ENCODE peak calls at places on chromosomes 1 and 21, in four cellular contexts. M is heart left ventricle, D is kidney epithelial cell, L is pancreas. U is an unnamed sample.

GRCh38 chr1:97457446-97458089 is 463.3 kb downstream of the DPYD start:
- DNase-seq in M (no peak), D (no peak), L (no peak), U (no peak)

GRCh38 chr1:214416417-214417212 is 134.8 kb downstream of the PTPN14 start:
- DNase-seq in M (no peak), D (no peak), L (no peak), U (no peak)

GRCh38 chr1:14255711-14256110 is 342.8 kb upstream of the KAZN start:
- DNase-seq in M (no peak), D (no peak), L (no peak), U (no peak)

GRCh38 chr1:219416598-219417238 is 196.2 kb downstream of the ZC3H11B start:
- DNase-seq in M (peak; percentile 54), D (no peak), L (peak; percentile 37), U (peak; percentile 42)

GRCh38 chr1:115641762-115642167 is at the start of gene VANGL1:
- DNase-seq in M (peak; percentile 80), D (no peak), L (peak; percentile 68), U (no peak)

GRCh38 chr1:61670016-61670415 is 54.9 kb downstream of the TM2D1 start:
- DNase-seq in M (no peak), D (no peak), L (no peak), U (no peak)

GRCh38 chr1:43269627-43270375 is at the start of gene TMEM125:
- DNase-seq in M (peak; percentile 3), D (no peak), L (peak; percentile 42), U (no peak)

GRCh38 chr1:234842726-234843641 is 233.0 kb upstream of the IRF2BP2 start:
- DNase-seq in M (no peak), D (no peak), L (no peak), U (no peak)

GRCh38 chr1:65431111-65431705 is 10.7 kb downstream of the LEPR start:
- DNase-seq in M (no peak), D (no peak), L (no peak), U (no peak)

GRCh38 chr1:228972576-228972975 is 237.3 kb downstream of the RHOU start:
- DNase-seq in M (no peak), D (no peak), L (no peak), U (no peak)

GRCh38 chr1:49200738-49201137 is 424.0 kb upstream of the BEND5 start:
- DNase-seq in M (no peak), D (no peak), L (no peak), U (peak; percentile 13)

GRCh38 chr1:110053557-110054428 is 16.7 kb downstream of the ALX3 start:
- DNase-seq in M (peak; percentile 67), D (no peak), L (peak; percentile 41), U (no peak)

GRCh38 chr1:109113787-109114568 is at the start of gene ELAPOR1:
- DNase-seq in M (peak; percentile 50), D (no peak), L (peak; percentile 87), U (no peak)

GRCh38 chr1:97013904-97014303 is 292.3 kb downstream of the PTBP2 start:
- DNase-seq in M (no peak), D (no peak), L (no peak), U (no peak)

GRCh38 chr1:197868751-197869501 is 33.5 kb upstream of the C1orf53 start:
- DNase-seq in M (no peak), D (peak; percentile 10), L (peak; percentile 21), U (peak; percentile 71)

GRCh38 chr1:232667781-232668101 is 37.8 kb upstream of the SIPA1L2 start:
- DNase-seq in M (no peak), D (no peak), L (no peak), U (no peak)

GRCh38 chr21:41932576-41933258 is 21.1 kb downstream of the C2CD2 start:
- DNase-seq in M (no peak), D (no peak), L (no peak), U (no peak)

GRCh38 chr1:2270260-2271100 is 42.4 kb downstream of the SKI start:
- DNase-seq in M (no peak), D (no peak), L (no peak), U (no peak)

GRCh38 chr21:34688145-34688544 is 19.4 kb downstream of the CLIC6 start:
- DNase-seq in M (no peak), D (no peak), L (no peak), U (no peak)

GRCh38 chr1:17258758-17259130 is 9.8 kb downstream of the PADI3 start:
- DNase-seq in M (no peak), D (no peak), L (no peak), U (no peak)